ENCODE peak calls at places on chromosomes 5 and 9, in four cellular contexts. One of them, this sample, is unnamed.

GRCh38 chr5:115389799-115390382 is 93.4 kb upstream of the CCDC112 start:
- DNase-seq in left lung: peak
- DNase-seq in AG10803: no peak
- DNase-seq in GM23248: no peak
- DNase-seq in this sample: no peak

GRCh38 chr9:94153905-94154304 is 69.6 kb downstream of the PTPDC1 start:
- DNase-seq in left lung: no peak
- DNase-seq in GM23248: no peak
- DNase-seq in AG10803: no peak
- DNase-seq in this sample: no peak

GRCh38 chr5:9431496-9432258 is 114.2 kb downstream of the SEMA5A start:
- DNase-seq in left lung: no peak
- DNase-seq in GM23248: no peak
- DNase-seq in AG10803: no peak
- DNase-seq in this sample: no peak

GRCh38 chr5:54881286-54882005 is 103.9 kb downstream of the ESM1 start:
- DNase-seq in GM23248: no peak
- DNase-seq in left lung: no peak
- DNase-seq in AG10803: no peak
- DNase-seq in this sample: no peak

GRCh38 chr9:133046196-133046899 is 15.4 kb upstream of the CEL start:
- DNase-seq in AG10803: no peak
- DNase-seq in left lung: peak
- DNase-seq in GM23248: no peak
- DNase-seq in this sample: no peak

GRCh38 chr5:178298283-178298807 is 65.7 kb upstream of the PHYKPL start:
- DNase-seq in left lung: peak
- DNase-seq in GM23248: no peak
- DNase-seq in AG10803: no peak
- DNase-seq in this sample: peak

GRCh38 chr9:137275937-137276756 is 1.4 kb upstream of the TOR4A start:
- DNase-seq in AG10803: no peak
- DNase-seq in GM23248: no peak
- DNase-seq in left lung: peak
- DNase-seq in this sample: no peak

GRCh38 chr5:39014544-39014943 is 59.7 kb downstream of the RICTOR start:
- DNase-seq in GM23248: peak
- DNase-seq in AG10803: peak
- DNase-seq in left lung: no peak
- DNase-seq in this sample: no peak

GRCh38 chr9:71816782-71817549 is 48.7 kb upstream of the CEMIP2 start:
- DNase-seq in AG10803: no peak
- DNase-seq in left lung: no peak
- DNase-seq in GM23248: no peak
- DNase-seq in this sample: no peak

GRCh38 chr5:88230546-88231066 is 38.0 kb downstream of the TMEM161B start:
- DNase-seq in GM23248: no peak
- DNase-seq in AG10803: no peak
- DNase-seq in left lung: no peak
- DNase-seq in this sample: no peak

GRCh38 chr5:72156921-72157320 is 49.6 kb downstream of the MAP1B start:
- DNase-seq in AG10803: peak
- DNase-seq in left lung: no peak
- DNase-seq in GM23248: peak
- DNase-seq in this sample: no peak

GRCh38 chr9:91919621-91920020 is 30.4 kb downstream of the ROR2 start:
- DNase-seq in left lung: no peak
- DNase-seq in GM23248: no peak
- DNase-seq in AG10803: no peak
- DNase-seq in this sample: no peak

GRCh38 chr5:58466939-58467338 is 7.1 kb upstream of the PLK2 start:
- DNase-seq in GM23248: peak
- DNase-seq in left lung: no peak
- DNase-seq in AG10803: peak
- DNase-seq in this sample: no peak

GRCh38 chr9:137365056-137365455 is 57.9 kb downstream of the EXD3 start:
- DNase-seq in GM23248: no peak
- DNase-seq in left lung: no peak
- DNase-seq in AG10803: no peak
- DNase-seq in this sample: peak

GRCh38 chr9:100598641-100599145 is 20.8 kb downstream of the CAVIN4 start:
- DNase-seq in GM23248: peak
- DNase-seq in AG10803: peak
- DNase-seq in left lung: peak
- DNase-seq in this sample: peak

GRCh38 chr5:98309785-98310566 is 463.5 kb upstream of the RGMB start:
- DNase-seq in GM23248: peak
- DNase-seq in AG10803: peak
- DNase-seq in left lung: no peak
- DNase-seq in this sample: peak

GRCh38 chr9:134323741-134324358 is 2.4 kb upstream of the RXRA start:
- DNase-seq in left lung: peak
- DNase-seq in GM23248: peak
- DNase-seq in AG10803: peak
- DNase-seq in this sample: no peak

GRCh38 chr9:105608685-105609598 is 51.0 kb downstream of the FKTN start:
- DNase-seq in GM23248: peak
- DNase-seq in left lung: no peak
- DNase-seq in AG10803: peak
- DNase-seq in this sample: no peak

GRCh38 chr5:133456933-133457402 is 155.4 kb downstream of the FSTL4 start:
- DNase-seq in GM23248: peak
- DNase-seq in left lung: no peak
- DNase-seq in AG10803: peak
- DNase-seq in this sample: no peak

GRCh38 chr5:5504325-5504724 is 81.8 kb downstream of the ICE1 start:
- DNase-seq in left lung: no peak
- DNase-seq in AG10803: no peak
- DNase-seq in GM23248: no peak
- DNase-seq in this sample: no peak

GRCh38 chr5:37738057-37738691 is 101.7 kb downstream of the GDNF start:
- DNase-seq in GM23248: peak
- DNase-seq in AG10803: peak
- DNase-seq in left lung: no peak
- DNase-seq in this sample: no peak

GRCh38 chr5:112579771-112580170 is 157.9 kb upstream of the APC start:
- DNase-seq in GM23248: no peak
- DNase-seq in AG10803: peak
- DNase-seq in left lung: no peak
- DNase-seq in this sample: no peak

GRCh38 chr9:3437031-3437430 is 88.8 kb downstream of the RFX3 start:
- DNase-seq in left lung: no peak
- DNase-seq in GM23248: no peak
- DNase-seq in AG10803: no peak
- DNase-seq in this sample: no peak

GRCh38 chr9:106869458-106869857 is 6.5 kb downstream of the ZNF462 start:
- DNase-seq in AG10803: peak
- DNase-seq in GM23248: peak
- DNase-seq in left lung: no peak
- DNase-seq in this sample: no peak

GRCh38 chr5:124721336-124721735 is 25.1 kb downstream of the ZNF608 start:
- DNase-seq in GM23248: no peak
- DNase-seq in left lung: no peak
- DNase-seq in AG10803: no peak
- DNase-seq in this sample: no peak

GRCh38 chr5:176446884-176447537 is 1.2 kb upstream of the FAF2 start:
- DNase-seq in AG10803: no peak
- DNase-seq in left lung: no peak
- DNase-seq in GM23248: peak
- DNase-seq in this sample: no peak

GRCh38 chr9:25681270-25681669 is 3.0 kb upstream of the TUSC1 start:
- DNase-seq in AG10803: peak
- DNase-seq in GM23248: peak
- DNase-seq in left lung: no peak
- DNase-seq in this sample: no peak

GRCh38 chr5:43564289-43564850 is 7.5 kb upstream of the PAIP1 start:
- DNase-seq in GM23248: no peak
- DNase-seq in AG10803: no peak
- DNase-seq in left lung: no peak
- DNase-seq in this sample: no peak

DNA sequence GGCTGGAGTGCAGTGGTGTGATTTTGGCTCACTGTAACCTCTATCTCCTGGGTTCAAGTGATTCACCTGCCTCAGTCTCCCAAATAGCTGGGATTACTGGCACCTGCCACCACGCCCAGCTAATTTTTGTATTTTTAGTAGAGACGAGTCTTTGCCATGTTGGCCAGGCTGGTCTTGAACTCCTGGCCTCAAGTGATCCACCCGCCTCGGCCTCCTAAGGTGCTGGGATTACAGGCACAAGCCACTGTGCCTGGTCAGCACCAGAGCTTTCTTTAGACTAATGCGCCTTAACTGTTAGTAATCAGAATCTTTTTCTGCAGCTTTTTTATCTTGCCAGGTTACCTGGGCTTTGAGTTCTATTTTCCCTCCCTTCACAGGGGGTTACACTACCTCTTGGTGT is 18.4 kb downstream of the PTGS1 start:
- DNase-seq in left lung: no peak
- DNase-seq in GM23248: no peak
- DNase-seq in AG10803: no peak
- DNase-seq in this sample: no peak
- H3K4me3 ChIP-seq in left lung: no peak
- H3K4me3 ChIP-seq in GM23248: no peak
- H3K4me3 ChIP-seq in AG10803: no peak
- H3K4me3 ChIP-seq in this sample: no peak

GRCh38 chr9:130039504-130040147 is 3.4 kb downstream of the FNBP1 start:
- DNase-seq in GM23248: no peak
- DNase-seq in left lung: no peak
- DNase-seq in AG10803: no peak
- DNase-seq in this sample: no peak
- H3K4me3 ChIP-seq in GM23248: no peak
- H3K4me3 ChIP-seq in left lung: peak
- H3K4me3 ChIP-seq in AG10803: no peak
- H3K4me3 ChIP-seq in this sample: no peak

GRCh38 chr9:131008909-131009618 is at the start of gene LAMC3:
- DNase-seq in left lung: no peak
- DNase-seq in GM23248: peak
- DNase-seq in AG10803: no peak
- DNase-seq in this sample: no peak
- H3K4me3 ChIP-seq in left lung: peak
- H3K4me3 ChIP-seq in GM23248: peak
- H3K4me3 ChIP-seq in AG10803: peak
- H3K4me3 ChIP-seq in this sample: peak

DNA sequence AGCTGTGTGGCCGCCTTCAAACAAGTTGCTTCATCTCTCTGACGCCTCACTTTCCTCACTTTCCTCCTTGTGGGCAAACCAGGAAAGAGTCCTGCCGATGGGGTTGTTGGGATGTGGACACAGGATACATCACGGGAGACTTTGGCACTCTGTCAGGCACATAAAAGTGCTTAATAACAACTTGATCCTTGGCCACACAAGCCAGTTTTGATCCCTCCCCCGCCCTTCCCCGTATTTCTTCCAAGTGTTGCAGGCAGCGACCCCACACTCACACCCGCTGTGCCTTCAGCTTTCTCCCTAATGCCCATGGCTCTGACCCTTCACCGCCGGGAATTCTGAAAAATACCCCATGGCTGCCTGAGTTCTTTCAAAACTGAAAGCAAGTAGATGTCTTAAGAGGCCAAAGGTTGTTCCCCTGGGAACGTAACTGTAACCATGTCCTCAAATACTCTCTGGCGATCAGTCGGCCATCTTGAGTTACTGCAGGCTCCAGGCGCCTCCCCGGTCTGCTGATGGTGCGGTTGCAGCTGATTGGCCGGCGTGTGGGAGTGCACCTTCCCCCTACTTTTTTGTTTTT is 59.8 kb downstream of the ARHGEF37 start:
- DNase-seq in GM23248: peak
- DNase-seq in AG10803: peak
- DNase-seq in left lung: no peak
- DNase-seq in this sample: no peak
- H3K4me3 ChIP-seq in GM23248: no peak
- H3K4me3 ChIP-seq in AG10803: no peak
- H3K4me3 ChIP-seq in left lung: no peak
- H3K4me3 ChIP-seq in this sample: no peak

DNA sequence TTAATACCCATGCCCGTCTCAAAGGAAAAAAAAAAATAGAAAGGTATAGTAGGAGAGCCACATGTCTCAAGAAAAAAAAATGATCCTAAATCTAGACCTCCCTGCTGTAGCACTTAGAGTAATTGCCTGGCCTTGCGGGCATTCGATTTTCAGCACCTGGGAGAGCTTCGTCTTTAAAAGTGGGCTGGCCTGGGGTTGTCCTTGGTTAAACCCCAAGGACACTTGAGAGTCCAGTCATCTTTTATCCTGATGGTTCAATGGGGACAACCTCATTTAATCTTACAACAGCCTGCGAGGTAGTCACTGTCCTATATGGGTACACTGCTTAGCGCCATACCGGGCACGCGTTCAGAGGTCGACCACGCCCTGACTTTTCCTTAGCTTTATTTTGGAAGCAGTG is 60.1 kb downstream of the MAT2B start:
- DNase-seq in left lung: no peak
- DNase-seq in AG10803: no peak
- DNase-seq in GM23248: peak
- DNase-seq in this sample: no peak
- H3K4me3 ChIP-seq in left lung: peak
- H3K4me3 ChIP-seq in AG10803: peak
- H3K4me3 ChIP-seq in GM23248: peak
- H3K4me3 ChIP-seq in this sample: peak

GRCh38 chr5:140548791-140549190 is 1.3 kb downstream of the EIF4EBP3 start:
- DNase-seq in GM23248: no peak
- DNase-seq in left lung: no peak
- DNase-seq in AG10803: no peak
- DNase-seq in this sample: no peak
- H3K4me3 ChIP-seq in GM23248: peak
- H3K4me3 ChIP-seq in left lung: no peak
- H3K4me3 ChIP-seq in AG10803: no peak
- H3K4me3 ChIP-seq in this sample: no peak

GRCh38 chr5:167305591-167306213 is 985.7 kb upstream of the WWC1 start:
- DNase-seq in left lung: no peak
- DNase-seq in GM23248: no peak
- DNase-seq in AG10803: no peak
- DNase-seq in this sample: no peak
- H3K4me3 ChIP-seq in left lung: no peak
- H3K4me3 ChIP-seq in GM23248: no peak
- H3K4me3 ChIP-seq in AG10803: no peak
- H3K4me3 ChIP-seq in this sample: no peak

This sample was measured in RWPE2.